ENCODE peak calls at places on chromosomes 16 and 17, in seven cellular contexts. One of them, this sample, is unnamed.

GRCh38 chr16:1920727-1921155 is 2.5 kb upstream of the HS3ST6 start:
- DNase-seq in naive thymus-derived CD4-positive, alpha-beta T cell: no peak
- DNase-seq in right cardiac atrium: no peak
- DNase-seq in neural progenitor cell: peak
- DNase-seq in AG04450: no peak
- DNase-seq in IMR-90: no peak
- DNase-seq in breast epithelium: no peak
- DNase-seq in this sample: no peak

GRCh38 chr17:81233316-81233715 is 5.5 kb downstream of the TEPSIN start:
- DNase-seq in naive thymus-derived CD4-positive, alpha-beta T cell: no peak
- DNase-seq in right cardiac atrium: peak
- DNase-seq in neural progenitor cell: no peak
- DNase-seq in AG04450: no peak
- DNase-seq in IMR-90: no peak
- DNase-seq in breast epithelium: no peak
- DNase-seq in this sample: no peak

GRCh38 chr16:53429221-53429943 is 4.9 kb upstream of the RBL2 start:
- DNase-seq in naive thymus-derived CD4-positive, alpha-beta T cell: no peak
- DNase-seq in right cardiac atrium: no peak
- DNase-seq in neural progenitor cell: no peak
- DNase-seq in AG04450: peak
- DNase-seq in IMR-90: peak
- DNase-seq in breast epithelium: no peak
- DNase-seq in this sample: no peak

GRCh38 chr17:73696251-73696650 is 52.0 kb upstream of the SDK2 start:
- DNase-seq in naive thymus-derived CD4-positive, alpha-beta T cell: no peak
- DNase-seq in right cardiac atrium: no peak
- DNase-seq in neural progenitor cell: no peak
- DNase-seq in AG04450: no peak
- DNase-seq in IMR-90: no peak
- DNase-seq in breast epithelium: no peak
- DNase-seq in this sample: no peak

GRCh38 chr17:2853111-2853721 is 57.0 kb downstream of the RAP1GAP2 start:
- DNase-seq in naive thymus-derived CD4-positive, alpha-beta T cell: peak
- DNase-seq in right cardiac atrium: peak
- DNase-seq in neural progenitor cell: peak
- DNase-seq in AG04450: no peak
- DNase-seq in IMR-90: peak
- DNase-seq in breast epithelium: peak
- DNase-seq in this sample: no peak

GRCh38 chr17:21033350-21033749 is 9.5 kb downstream of the USP22 start:
- DNase-seq in naive thymus-derived CD4-positive, alpha-beta T cell: no peak
- DNase-seq in right cardiac atrium: no peak
- DNase-seq in neural progenitor cell: no peak
- DNase-seq in AG04450: no peak
- DNase-seq in IMR-90: peak
- DNase-seq in breast epithelium: no peak
- DNase-seq in this sample: no peak

GRCh38 chr17:48825446-48826381 is 5.1 kb upstream of the CALCOCO2 start:
- DNase-seq in naive thymus-derived CD4-positive, alpha-beta T cell: no peak
- DNase-seq in right cardiac atrium: no peak
- DNase-seq in neural progenitor cell: no peak
- DNase-seq in AG04450: no peak
- DNase-seq in IMR-90: peak
- DNase-seq in breast epithelium: no peak
- DNase-seq in this sample: no peak

GRCh38 chr16:67284699-67285646 is 5.6 kb downstream of the PLEKHG4 start:
- DNase-seq in naive thymus-derived CD4-positive, alpha-beta T cell: no peak
- DNase-seq in right cardiac atrium: no peak
- DNase-seq in neural progenitor cell: peak
- DNase-seq in AG04450: no peak
- DNase-seq in IMR-90: peak
- DNase-seq in breast epithelium: no peak
- DNase-seq in this sample: no peak

GRCh38 chr17:33494156-33494555 is 201.1 kb upstream of the ASIC2 start:
- DNase-seq in naive thymus-derived CD4-positive, alpha-beta T cell: no peak
- DNase-seq in right cardiac atrium: no peak
- DNase-seq in neural progenitor cell: no peak
- DNase-seq in AG04450: no peak
- DNase-seq in IMR-90: no peak
- DNase-seq in breast epithelium: no peak
- DNase-seq in this sample: no peak

DNA sequence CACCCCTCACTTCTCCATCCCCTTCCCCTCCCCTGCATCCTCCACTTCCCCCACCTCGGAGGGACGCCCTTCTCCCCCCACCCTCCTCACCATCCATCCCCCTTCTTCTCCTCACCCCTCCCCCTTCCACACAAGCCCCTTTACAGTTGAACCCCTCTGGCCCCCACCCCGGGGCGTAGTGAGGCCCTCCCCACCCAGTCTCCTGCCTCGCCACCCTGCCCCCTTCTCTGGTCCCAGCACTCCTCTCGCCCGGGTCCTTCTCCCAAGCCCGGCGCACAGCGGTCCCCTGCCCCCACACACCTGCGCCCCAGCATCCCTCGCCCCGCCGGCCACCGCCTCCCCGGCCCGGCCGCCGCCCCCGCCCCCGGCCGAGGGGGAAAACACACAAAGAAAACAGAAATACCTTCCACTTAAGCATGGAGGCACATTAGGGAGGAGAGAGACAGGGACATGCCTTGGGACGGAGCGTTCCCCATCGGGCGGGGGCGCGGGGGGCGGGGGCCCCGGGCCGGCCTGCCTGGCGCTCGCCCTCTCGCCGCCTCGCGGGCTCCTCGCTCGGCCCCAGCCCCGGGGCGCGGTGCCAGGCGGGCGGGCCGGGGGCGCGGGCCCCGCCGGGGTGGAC is 411 bp downstream of the SRCIN1 start:
- DNase-seq in naive thymus-derived CD4-positive, alpha-beta T cell: no peak
- DNase-seq in right cardiac atrium: no peak
- DNase-seq in neural progenitor cell: peak
- DNase-seq in AG04450: no peak
- DNase-seq in IMR-90: no peak
- DNase-seq in breast epithelium: no peak
- DNase-seq in this sample: no peak
- H3K4me3 ChIP-seq in naive thymus-derived CD4-positive, alpha-beta T cell: no peak
- H3K4me3 ChIP-seq in right cardiac atrium: peak
- H3K4me3 ChIP-seq in neural progenitor cell: peak
- H3K4me3 ChIP-seq in AG04450: peak
- H3K4me3 ChIP-seq in IMR-90: peak
- H3K4me3 ChIP-seq in breast epithelium: peak
- H3K4me3 ChIP-seq in this sample: peak

GRCh38 chr17:49984283-49984682 is 10.7 kb downstream of the DLX3 start:
- DNase-seq in naive thymus-derived CD4-positive, alpha-beta T cell: no peak
- DNase-seq in right cardiac atrium: no peak
- DNase-seq in neural progenitor cell: peak
- DNase-seq in AG04450: no peak
- DNase-seq in IMR-90: no peak
- DNase-seq in breast epithelium: no peak
- DNase-seq in this sample: no peak
- H3K4me3 ChIP-seq in naive thymus-derived CD4-positive, alpha-beta T cell: no peak
- H3K4me3 ChIP-seq in right cardiac atrium: no peak
- H3K4me3 ChIP-seq in neural progenitor cell: no peak
- H3K4me3 ChIP-seq in AG04450: no peak
- H3K4me3 ChIP-seq in IMR-90: no peak
- H3K4me3 ChIP-seq in breast epithelium: no peak
- H3K4me3 ChIP-seq in this sample: no peak

DNA sequence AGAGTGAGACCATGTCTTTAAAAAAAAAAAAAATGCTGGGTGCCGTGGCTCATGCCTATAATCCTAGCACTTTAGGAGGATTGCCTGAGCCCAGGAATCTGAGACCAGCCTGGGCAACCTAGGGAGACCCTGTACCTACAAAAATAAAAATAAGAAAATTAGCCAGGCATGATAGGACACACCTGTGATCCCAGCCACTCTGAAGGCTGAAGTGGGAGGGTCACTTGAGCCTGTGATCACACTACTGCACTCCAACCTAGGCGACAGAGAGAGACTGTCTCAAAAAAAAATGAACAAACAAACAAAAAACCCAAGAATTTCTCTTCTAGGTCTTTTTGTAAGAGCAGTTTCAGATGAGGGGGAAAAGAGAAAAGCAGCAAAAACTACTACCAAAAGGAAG is 34.6 kb downstream of the NME2 start:
- DNase-seq in naive thymus-derived CD4-positive, alpha-beta T cell: no peak
- DNase-seq in right cardiac atrium: no peak
- DNase-seq in neural progenitor cell: no peak
- DNase-seq in AG04450: no peak
- DNase-seq in IMR-90: no peak
- DNase-seq in breast epithelium: no peak
- DNase-seq in this sample: no peak
- H3K4me3 ChIP-seq in naive thymus-derived CD4-positive, alpha-beta T cell: no peak
- H3K4me3 ChIP-seq in right cardiac atrium: no peak
- H3K4me3 ChIP-seq in neural progenitor cell: no peak
- H3K4me3 ChIP-seq in AG04450: no peak
- H3K4me3 ChIP-seq in IMR-90: no peak
- H3K4me3 ChIP-seq in breast epithelium: no peak
- H3K4me3 ChIP-seq in this sample: no peak

DNA sequence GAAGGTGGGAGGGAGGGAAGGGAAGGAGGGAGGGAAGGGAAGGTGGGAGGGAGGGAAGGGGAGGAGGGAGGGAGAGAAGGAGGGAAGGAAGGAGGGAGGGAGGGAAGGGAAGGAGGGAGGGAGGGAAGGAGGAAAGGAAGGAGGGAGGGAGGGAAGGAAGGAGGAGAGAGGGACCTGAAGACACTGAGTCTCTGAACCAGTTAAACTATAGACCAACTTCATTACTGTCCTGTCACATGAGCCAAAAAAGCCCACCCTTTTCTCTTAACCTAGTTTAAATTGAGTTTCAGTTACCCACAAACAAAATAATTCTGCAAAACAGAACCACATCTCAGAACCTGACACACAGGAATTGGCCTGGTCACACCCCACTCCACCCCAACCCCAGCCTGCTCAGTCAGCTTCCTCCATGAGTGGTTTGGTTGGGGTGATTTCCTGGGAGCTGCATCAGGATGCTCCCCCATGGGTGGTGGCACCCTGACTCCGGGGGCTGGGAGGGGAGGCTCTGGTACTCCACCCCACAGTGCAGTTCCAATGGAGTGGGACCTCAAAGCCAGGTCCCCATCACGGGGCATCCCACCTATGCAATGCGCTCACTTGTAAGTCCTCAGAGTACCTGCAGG is 4.7 kb upstream of the PRR29 start:
- DNase-seq in naive thymus-derived CD4-positive, alpha-beta T cell: no peak
- DNase-seq in right cardiac atrium: no peak
- DNase-seq in neural progenitor cell: peak
- DNase-seq in AG04450: no peak
- DNase-seq in IMR-90: no peak
- DNase-seq in breast epithelium: no peak
- DNase-seq in this sample: no peak
- H3K4me3 ChIP-seq in naive thymus-derived CD4-positive, alpha-beta T cell: no peak
- H3K4me3 ChIP-seq in right cardiac atrium: no peak
- H3K4me3 ChIP-seq in neural progenitor cell: no peak
- H3K4me3 ChIP-seq in AG04450: no peak
- H3K4me3 ChIP-seq in IMR-90: no peak
- H3K4me3 ChIP-seq in breast epithelium: no peak
- H3K4me3 ChIP-seq in this sample: no peak

GRCh38 chr16:4626396-4626795 is 1.8 kb downstream of the MGRN1 start:
- DNase-seq in naive thymus-derived CD4-positive, alpha-beta T cell: no peak
- DNase-seq in right cardiac atrium: no peak
- DNase-seq in neural progenitor cell: peak
- DNase-seq in AG04450: no peak
- DNase-seq in IMR-90: no peak
- DNase-seq in breast epithelium: no peak
- DNase-seq in this sample: no peak
- H3K4me3 ChIP-seq in naive thymus-derived CD4-positive, alpha-beta T cell: peak
- H3K4me3 ChIP-seq in right cardiac atrium: no peak
- H3K4me3 ChIP-seq in neural progenitor cell: no peak
- H3K4me3 ChIP-seq in AG04450: peak
- H3K4me3 ChIP-seq in IMR-90: peak
- H3K4me3 ChIP-seq in breast epithelium: no peak
- H3K4me3 ChIP-seq in this sample: no peak